ENCODE peak calls at places on chromosomes 13 and 19, in eight cellular contexts. V, R, M, T, B, Z, A and I are unnamed samples. For H3K4me1 and H3K36me3, the result is how much of the 10 kb centered on the place peaks cover.

GRCh38 chr19:44988896-44989563 is 12.2 kb upstream of the RELB start:
- DNase-seq in Z (peak), T (peak), R (peak), V (peak), A (peak), M (peak), B (peak), I (peak)

GRCh38 chr13:107407074-107407473 is 808.3 kb downstream of the LIG4 start:
- DNase-seq in T (no peak), V (no peak), Z (no peak), M (no peak), A (no peak), R (no peak), B (no peak), I (no peak)

GRCh38 chr19:4304509-4305252 is at the start of gene FSD1:
- DNase-seq in B (peak), R (no peak), T (peak), V (no peak), Z (peak), M (peak), A (no peak), I (peak)

GRCh38 chr19:47790398-47790814 is 11.9 kb downstream of the SELENOW start:
- DNase-seq in R (peak), A (peak), M (peak), B (peak), Z (peak), V (peak), T (peak), I (peak)

GRCh38 chr19:45293682-45294081 is 29.0 kb downstream of the CKM start:
- DNase-seq in M (no peak), R (no peak), V (no peak), Z (no peak), T (no peak), B (no peak), A (no peak), I (no peak)

GRCh38 chr13:41610426-41610825 is 153.1 kb downstream of the RGCC start:
- DNase-seq in R (no peak), V (peak), M (peak), Z (no peak), B (no peak), A (no peak), T (no peak), I (no peak)

GRCh38 chr19:41941410-41942202 is 13.4 kb upstream of the ERFL start:
- DNase-seq in T (no peak), A (no peak), Z (no peak), R (no peak), V (no peak), M (no peak), B (no peak), I (no peak)

GRCh38 chr13:113958373-113958772 is 15.5 kb downstream of the C13orf46 start:
- DNase-seq in T (no peak), V (no peak), Z (no peak), B (no peak), A (no peak), R (no peak), M (no peak), I (no peak)

GRCh38 chr19:54100560-54100959 is at the start of gene OSCAR:
- DNase-seq in B (no peak), M (no peak), Z (peak), A (no peak), V (peak), R (no peak), T (no peak), I (no peak)

GRCh38 chr13:22455036-22455435 is 725.7 kb upstream of the SGCG start:
- DNase-seq in A (no peak), T (no peak), V (no peak), R (no peak), Z (no peak), B (no peak), M (no peak), I (no peak)

GRCh38 chr19:28705008-28705407 is 507.9 kb downstream of the UQCRFS1 start:
- DNase-seq in A (no peak), R (no peak), T (no peak), B (no peak), V (no peak), Z (no peak), M (no peak), I (no peak)

GRCh38 chr13:113390874-113391497 is 27.1 kb upstream of the GRTP1 start:
- DNase-seq in B (peak), A (peak), M (no peak), R (no peak), T (no peak), V (peak), Z (peak), I (no peak)

GRCh38 chr19:17909017-17909732 is 23.6 kb upstream of the CCDC124 start:
- DNase-seq in B (no peak), A (no peak), M (no peak), Z (peak), V (no peak), R (no peak), T (no peak), I (no peak)

GRCh38 chr13:101673360-101674105 is 221.1 kb downstream of the ITGBL1 start:
- DNase-seq in V (no peak), A (no peak), Z (no peak), T (no peak), M (no peak), B (no peak), R (no peak), I (no peak)

GRCh38 chr19:21463449-21464105 is 41.8 kb upstream of the ZNF429 start:
- DNase-seq in A (no peak), Z (peak), V (no peak), T (no peak), B (peak), R (peak), M (peak), I (no peak)

GRCh38 chr19:2491130-2491801 is 15.3 kb downstream of the GADD45B start:
- DNase-seq in B (no peak), A (peak), T (no peak), M (no peak), R (no peak), Z (no peak), V (peak), I (no peak)

GRCh38 chr13:77516342-77516789 is 19.1 kb upstream of the SCEL start:
- DNase-seq in Z (no peak), B (no peak), A (no peak), R (no peak), V (no peak), M (no peak), T (no peak), I (no peak)

GRCh38 chr13:28273919-28274318 is 135.6 kb downstream of the PAN3 start:
- DNase-seq in Z (peak), V (no peak), T (no peak), B (no peak), M (no peak), R (no peak), A (no peak), I (no peak)

GRCh38 chr13:26784704-26785639 is 24.4 kb upstream of the GPR12 start:
- DNase-seq in Z (peak), B (no peak), R (no peak), T (no peak), M (no peak), A (no peak), V (no peak), I (no peak)

GRCh38 chr19:48149430-48149829 is 20.7 kb downstream of the LIG1 start:
- DNase-seq in R (peak), B (no peak), V (no peak), Z (no peak), M (no peak), T (no peak), A (peak), I (no peak)

GRCh38 chr13:60226507-60226906 is 62.8 kb upstream of the DIAPH3 start:
- DNase-seq in V (no peak), A (no peak), M (no peak), R (no peak), T (no peak), Z (peak), B (peak), I (peak)

GRCh38 chr13:73018336-73018735 is 40.5 kb upstream of the KLF5 start:
- DNase-seq in M (no peak), Z (no peak), T (no peak), A (no peak), V (no peak), R (no peak), B (no peak), I (no peak)

GRCh38 chr19:50568321-50569022 is at the start of gene LRRC4B:
- DNase-seq in Z (peak), R (peak), M (no peak), V (no peak), B (peak), A (no peak), T (no peak), I (no peak)

GRCh38 chr13:40668335-40668734 is 1.9 kb upstream of the FOXO1 start:
- DNase-seq in R (peak), A (no peak), V (no peak), Z (peak), T (peak), M (peak), B (no peak), I (no peak)

GRCh38 chr19:47445937-47446402 is 25.7 kb downstream of the SLC8A2 start:
- DNase-seq in V (peak), A (no peak), R (no peak), T (peak), Z (peak), M (no peak), B (peak), I (peak)

GRCh38 chr19:40718774-40719391 is 2.0 kb downstream of the ITPKC start:
- DNase-seq in R (peak), Z (peak), A (peak), V (peak), T (no peak), M (peak), B (no peak), I (peak)

GRCh38 chr19:1577090-1577928 is 9.2 kb upstream of the MEX3D start:
- DNase-seq in B (no peak), M (peak), A (no peak), R (no peak), V (no peak), Z (no peak), T (no peak), I (no peak)

GRCh38 chr19:18775586-18776287 is 15.4 kb downstream of the COMP start:
- DNase-seq in V (no peak), Z (no peak), B (no peak), M (no peak), A (no peak), R (no peak), T (no peak), I (no peak)

GRCh38 chr19:17061691-17062090 is 13.6 kb downstream of the HAUS8 start:
- DNase-seq in Z (no peak), T (no peak), M (no peak), R (no peak), B (no peak), V (no peak), A (no peak), I (no peak)

GRCh38 chr13:40777166-40777956 is 6.4 kb upstream of the MRPS31 start:
- DNase-seq in R (no peak), M (no peak), Z (peak), B (peak), A (no peak), T (no peak), V (no peak), I (peak)

GRCh38 chr13:38167164-38167822 is 182.4 kb upstream of the UFM1 start:
- DNase-seq in Z (no peak), M (no peak), R (no peak), T (no peak), B (no peak), A (no peak), V (no peak), I (no peak)

DNA sequence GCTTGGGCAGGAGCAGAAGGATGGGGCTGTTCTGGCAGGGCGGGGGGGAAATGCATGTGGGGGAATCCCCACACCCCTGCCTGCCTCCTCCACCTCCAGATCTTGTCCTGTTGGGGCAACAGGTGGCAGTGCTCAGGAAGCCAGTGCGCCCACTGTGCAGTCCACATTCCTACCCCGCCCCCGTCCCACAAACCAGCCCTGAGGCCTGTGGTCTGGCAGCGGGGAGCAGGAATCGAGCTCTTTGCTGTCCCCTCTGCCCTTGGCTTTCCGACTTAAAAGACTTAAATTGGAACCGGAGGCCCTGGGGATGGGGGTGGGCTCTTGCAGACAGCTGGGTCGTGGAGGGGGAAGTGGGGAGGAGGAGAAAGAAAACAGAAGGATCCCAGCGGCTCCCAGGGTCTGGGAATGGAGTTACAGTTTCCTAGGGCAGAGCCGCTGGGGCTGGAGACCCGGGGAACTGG is 4.3 kb downstream of the NANOS3 start:
- DNase-seq in A (no peak), Z (peak), V (no peak), R (no peak), M (no peak), B (peak), T (no peak), I (no peak)
- H3K4me1 ChIP-seq in A (under half), Z (under half), V (under half), R (under half), M (under half), B (under half), T (under half), I (under half)

GRCh38 chr19:9309139-9309973 is at the start of gene ZNF699:
- DNase-seq in A (peak), Z (peak), B (peak), T (peak), M (peak), R (peak), V (peak), I (peak)

GRCh38 chr19:9306443-9306842 is 3.2 kb downstream of the ZNF699 start:
- DNase-seq in T (no peak), B (no peak), V (no peak), R (no peak), Z (no peak), M (no peak), A (no peak), I (no peak)

GRCh38 chr19:9313756-9314155 is 4.1 kb upstream of the ZNF699 start:
- DNase-seq in R (no peak), B (no peak), A (no peak), M (no peak), T (no peak), V (no peak), Z (no peak), I (no peak)

GRCh38 chr19:9309974-9310446 is 372 bp upstream of the ZNF699 start:
- DNase-seq in T (no peak), B (peak), V (peak), M (peak), A (peak), Z (peak), R (peak), I (peak)

GRCh38 chr19:9308091-9308490 is 1.5 kb downstream of the ZNF699 start:
- DNase-seq in Z (no peak), V (no peak), R (no peak), A (no peak), M (no peak), T (no peak), B (no peak), I (no peak)
- H3K4me3 ChIP-seq in Z (peak), V (peak), R (peak), A (no peak), M (peak), T (no peak), B (peak), I (peak)

GRCh38 chr19:32627714-32628253 is 46.8 kb downstream of the PDCD5 start:
- DNase-seq in A (no peak), V (no peak), Z (no peak), M (no peak), B (peak), R (no peak), T (no peak), I (no peak)

GRCh38 chr19:32626969-32627368 is 46.0 kb downstream of the PDCD5 start:
- DNase-seq in R (no peak), V (no peak), M (no peak), Z (no peak), A (no peak), B (no peak), T (no peak), I (no peak)

GRCh38 chr19:32619051-32619685 is 38.2 kb downstream of the PDCD5 start:
- DNase-seq in A (no peak), R (no peak), M (no peak), V (no peak), T (no peak), Z (no peak), B (no peak), I (no peak)

GRCh38 chr19:32624410-32624809 is 43.4 kb downstream of the PDCD5 start:
- DNase-seq in T (no peak), M (no peak), R (no peak), Z (no peak), B (no peak), V (no peak), A (no peak), I (no peak)

GRCh38 chr19:32622002-32622401 is 41.0 kb downstream of the PDCD5 start:
- DNase-seq in B (no peak), T (no peak), Z (no peak), V (no peak), M (no peak), A (no peak), R (no peak), I (no peak)
- H3K36me3 ChIP-seq in B (under half), T (half or more), Z (under half), V (half or more), M (half or more), A (under half), R (under half), I (half or more)

GRCh38 chr19:49458567-49458903 is 5.5 kb downstream of the ALDH16A1 start:
- DNase-seq in R (no peak), M (no peak), B (no peak), A (no peak), Z (no peak), V (no peak), T (no peak), I (no peak)
- H3K4me1 ChIP-seq in R (under half), M (under half), B (under half), A (under half), Z (under half), V (under half), T (under half), I (under half)

GRCh38 chr19:34178276-34178614 is 5.9 kb downstream of the LSM14A start:
- DNase-seq in B (no peak), M (no peak), R (no peak), V (no peak), A (no peak), T (peak), Z (no peak), I (peak)
- H3K4me3 ChIP-seq in B (no peak), M (no peak), R (no peak), V (peak), A (no peak), T (no peak), Z (no peak), I (no peak)

GRCh38 chr13:52664269-52664668 is 11.6 kb downstream of the SUGT1 start:
- DNase-seq in T (no peak), Z (no peak), A (no peak), V (no peak), R (no peak), M (no peak), B (no peak), I (no peak)
- H3K36me3 ChIP-seq in T (under half), Z (half or more), A (under half), V (half or more), R (under half), M (half or more), B (half or more), I (under half)